ENCODE peak calls at places on chromosomes 5 and 9, in five cellular contexts. K is WTC11, F is heart right ventricle, Q is mesothelial cell of epicardium, L is uterus. N is an unnamed sample.
A peak's percentile ranks its signal among the peaks of the same experiment; 100 is the strongest.

GRCh38 chr9:82129708-82130107 is 141.1 kb downstream of the SPATA31D1 start:
- DNase-seq in K (no peak), F (no peak), Q (no peak), L (no peak), N (no peak)

GRCh38 chr5:39648539-39649200 is 223.9 kb upstream of the DAB2 start:
- DNase-seq in K (no peak), F (no peak), Q (no peak), L (no peak), N (no peak)

GRCh38 chr5:142364251-142365145 is 39.7 kb upstream of the SPRY4 start:
- DNase-seq in K (peak; percentile 53), F (peak; percentile 64), Q (no peak), L (peak; percentile 55), N (no peak)

GRCh38 chr5:136191304-136192014 is 1.5 kb downstream of the SMIM32 start:
- DNase-seq in K (peak; percentile 53), F (no peak), Q (no peak), L (no peak), N (no peak)

GRCh38 chr5:61450170-61450815 is 118.2 kb downstream of the ZSWIM6 start:
- DNase-seq in K (no peak), F (no peak), Q (no peak), L (no peak), N (no peak)

GRCh38 chr5:143225511-143225910 is 178.0 kb downstream of the NR3C1 start:
- DNase-seq in K (no peak), F (no peak), Q (no peak), L (no peak), N (no peak)

GRCh38 chr9:70085241-70085640 is 41.6 kb downstream of the MAMDC2 start:
- DNase-seq in K (no peak), F (no peak), Q (no peak), L (no peak), N (no peak)

GRCh38 chr5:137179203-137179602 is 319.9 kb downstream of the SPOCK1 start:
- DNase-seq in K (no peak), F (no peak), Q (no peak), L (no peak), N (no peak)

GRCh38 chr5:55450050-55450765 is 84.6 kb downstream of the PLPP1 start:
- DNase-seq in K (no peak), F (no peak), Q (no peak), L (no peak), N (no peak)

GRCh38 chr5:59744531-59744992 is 149.0 kb downstream of the PDE4D start:
- DNase-seq in K (no peak), F (no peak), Q (no peak), L (no peak), N (no peak)

GRCh38 chr9:97710356-97711222 is 13.4 kb upstream of the XPA start:
- DNase-seq in K (peak; percentile 34), F (no peak), Q (no peak), L (no peak), N (peak; percentile 51)

GRCh38 chr9:83992407-83992806 is 11.8 kb downstream of the RMI1 start:
- DNase-seq in K (no peak), F (no peak), Q (no peak), L (no peak), N (no peak)

GRCh38 chr9:128106940-128107259 is 20.6 kb downstream of the PTGES2 start:
- DNase-seq in K (no peak), F (no peak), Q (no peak), L (no peak), N (no peak)

GRCh38 chr5:6755941-6756340 is 42.7 kb downstream of the TENT4A start:
- DNase-seq in K (no peak), F (no peak), Q (no peak), L (no peak), N (no peak)

GRCh38 chr9:132651259-132651658 is 18.5 kb downstream of the DDX31 start:
- DNase-seq in K (no peak), F (no peak), Q (no peak), L (no peak), N (no peak)

GRCh38 chr9:129472651-129473102 is 148.2 kb downstream of the C9orf50 start:
- DNase-seq in K (no peak), F (no peak), Q (no peak), L (no peak), N (no peak)

GRCh38 chr5:12947379-12947778 is 997.1 kb downstream of the DNAH5 start:
- DNase-seq in K (no peak), F (no peak), Q (no peak), L (no peak), N (no peak)

GRCh38 chr5:45038366-45038987 is 229.7 kb downstream of the MRPS30 start:
- DNase-seq in K (no peak), F (no peak), Q (no peak), L (no peak), N (no peak)

GRCh38 chr9:72156586-72156985 is 7.3 kb downstream of the GDA start:
- DNase-seq in K (no peak), F (no peak), Q (no peak), L (no peak), N (no peak)

GRCh38 chr5:170755679-170756456 is 27.7 kb upstream of the GABRP start:
- DNase-seq in K (no peak), F (peak; percentile 64), Q (no peak), L (no peak), N (peak; percentile 85)

GRCh38 chr9:21672140-21672539 is 130.3 kb upstream of the MTAP start:
- DNase-seq in K (no peak), F (no peak), Q (no peak), L (no peak), N (no peak)

GRCh38 chr9:133733421-133734250 is 4.5 kb downstream of the SARDH start:
- DNase-seq in K (no peak), F (no peak), Q (no peak), L (no peak), N (peak; percentile 18)

GRCh38 chr9:21443849-21444625 is 3.8 kb downstream of the IFNA1 start:
- DNase-seq in K (no peak), F (no peak), Q (no peak), L (no peak), N (no peak)

GRCh38 chr9:124813496-124814177 is 36.7 kb downstream of the OLFML2A start:
- DNase-seq in K (no peak), F (no peak), Q (no peak), L (no peak), N (no peak)

GRCh38 chr9:86953181-86953580 is 5.9 kb upstream of the GAS1 start:
- DNase-seq in K (no peak), F (no peak), Q (no peak), L (no peak), N (no peak)

GRCh38 chr9:113471566-113471965 is 8.0 kb downstream of the RGS3 start:
- DNase-seq in K (peak; percentile 23), F (no peak), Q (no peak), L (no peak), N (no peak)

GRCh38 chr5:94241288-94241651 is 377.1 kb downstream of the KIAA0825 start:
- DNase-seq in K (no peak), F (no peak), Q (no peak), L (no peak), N (no peak)

GRCh38 chr5:126624534-126624933 is 23.8 kb downstream of the PHAX start:
- DNase-seq in K (no peak), F (no peak), Q (no peak), L (no peak), N (no peak)

GRCh38 chr9:136119259-136120118 is 814 bp upstream of the TMEM250 start:
- DNase-seq in K (peak; percentile 55), F (no peak), Q (no peak), L (no peak), N (no peak)

GRCh38 chr5:87765009-87765408 is 352.3 kb upstream of the CCNH start:
- DNase-seq in K (peak; percentile 9), F (no peak), Q (no peak), L (no peak), N (no peak)

GRCh38 chr5:147179555-147180147 is 55.2 kb upstream of the STK32A start:
- DNase-seq in K (no peak), F (no peak), Q (no peak), L (no peak), N (no peak)

GRCh38 chr9:122325124-122325523 is 45.7 kb upstream of the PTGS1 start:
- DNase-seq in K (no peak), F (no peak), Q (no peak), L (no peak), N (no peak)

GRCh38 chr5:33997331-33997983 is 10.4 kb downstream of the AMACR start:
- DNase-seq in K (no peak), F (no peak), Q (no peak), L (peak; percentile 66), N (peak; percentile 69)

DNA sequence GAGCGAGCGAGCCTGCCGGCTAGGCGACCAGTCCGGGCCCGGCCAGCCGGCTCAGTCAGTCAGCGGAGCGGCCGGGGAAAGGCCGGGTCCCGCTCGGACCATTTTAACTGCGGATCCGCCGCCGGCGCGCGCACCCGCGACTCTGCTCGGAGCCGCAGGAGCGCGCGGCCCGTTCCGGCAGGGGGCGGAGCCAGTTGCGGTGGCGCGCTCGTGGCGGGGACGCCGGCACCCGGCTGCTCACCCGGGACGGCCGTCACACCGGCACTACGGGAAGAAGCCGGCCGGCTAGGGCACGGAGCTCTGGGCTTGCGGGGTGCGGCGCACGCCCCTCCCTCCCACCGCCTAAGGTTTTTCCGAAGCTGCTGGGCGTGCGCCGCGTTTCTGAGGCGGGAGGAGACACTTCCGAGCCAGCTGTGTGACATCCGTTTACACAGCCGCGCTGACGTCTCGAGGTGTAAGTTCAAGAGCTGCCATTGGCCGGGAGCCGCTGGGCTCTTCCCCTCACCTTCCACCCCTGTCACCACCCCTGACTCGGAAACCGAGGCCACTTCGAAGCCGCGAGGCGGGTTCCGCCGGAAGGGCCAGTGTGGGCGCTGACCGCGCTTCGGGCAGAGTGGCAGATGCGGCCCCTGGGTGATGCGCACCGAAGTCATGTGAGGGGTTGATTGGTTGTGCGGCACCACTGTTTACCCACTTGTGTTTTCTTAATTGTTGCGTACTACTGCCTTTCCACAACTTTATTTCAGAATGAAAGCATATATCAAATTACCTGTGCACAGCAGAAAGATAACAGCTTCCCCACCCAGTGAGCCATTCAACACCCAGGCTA is at the start of gene FBXL17:
- DNase-seq in K (peak; percentile 90), F (peak; percentile 93), Q (peak; percentile 74), L (peak; percentile 92), N (peak; percentile 95)
- TF ChIP-seq CTCF in K (no peak), F (no peak), Q (no peak), L (no peak), N (no peak)

GRCh38 chr5:1971944-1972343 is 89.2 kb upstream of the IRX4 start:
- DNase-seq in K (no peak), F (no peak), Q (no peak), L (no peak), N (no peak)
- TF ChIP-seq CTCF in K (no peak), F (no peak), Q (no peak), L (no peak), N (no peak)

DNA sequence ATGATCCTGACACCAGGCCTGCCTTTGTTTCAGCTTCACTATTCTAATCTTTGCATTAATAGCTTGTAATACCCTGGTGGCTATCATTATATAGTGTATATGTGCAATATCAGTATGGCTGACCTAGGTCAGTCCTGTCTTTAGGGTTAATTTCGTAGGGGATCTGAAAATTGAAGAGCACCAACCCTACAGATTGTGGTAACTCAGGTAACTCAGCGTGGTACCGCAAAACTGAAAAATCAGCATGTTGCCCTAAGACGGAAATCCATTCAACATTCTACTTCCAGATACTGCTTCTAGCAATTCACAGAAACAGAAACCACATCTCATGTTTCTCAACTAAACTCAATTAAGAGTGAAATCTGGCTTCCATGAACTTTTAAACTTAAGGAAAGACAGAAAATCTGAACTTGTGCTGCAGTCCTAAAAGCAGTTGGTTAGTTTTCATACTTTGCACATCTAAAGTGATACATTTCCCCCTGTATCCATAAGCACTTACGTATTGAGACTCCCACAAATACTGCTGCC is 78.3 kb downstream of the FNIP1 start:
- DNase-seq in K (no peak), F (no peak), Q (no peak), L (no peak), N (no peak)
- TF ChIP-seq CTCF in K (no peak), F (no peak), Q (no peak), L (no peak), N (no peak)

GRCh38 chr9:14912849-14913248 is 2.6 kb upstream of the FREM1 start:
- DNase-seq in K (no peak), F (no peak), Q (no peak), L (no peak), N (no peak)
- TF ChIP-seq CTCF in K (no peak), F (no peak), Q (no peak), L (no peak), N (no peak)

N was measured in stomach.